ENCODE peak calls at places on chromosomes 4 and X, in ten cellular contexts. D, B, A, V, Z, U, O, Y, T and S are unnamed samples.

GRCh38 chr4:186845137-186845842 is 121.6 kb upstream of the FAT1 start:
- DNase-seq in D (no peak), B (no peak), A (peak; percentile 81), V (no peak), Z (no peak), U (peak; percentile 97), O (peak; percentile 91), Y (no peak), T (peak; percentile 98), S (no peak)

GRCh38 chr4:180449395-180449956 is 1793.7 kb upstream of the TENM3 start:
- DNase-seq in D (peak; percentile 49), B (no peak), A (no peak), V (no peak), Z (no peak), U (peak; percentile 0), O (peak; percentile 24), Y (no peak), T (peak; percentile 12), S (peak; percentile 82)

GRCh38 chr4:7933631-7934510 is 5.8 kb downstream of the AFAP1 start:
- DNase-seq in D (no peak), B (no peak), A (no peak), V (no peak), Z (no peak), U (no peak), O (no peak), Y (no peak), T (no peak), S (no peak)

GRCh38 chr4:7323461-7323871 is 111.3 kb downstream of the PSAPL1 start:
- DNase-seq in D (no peak), B (no peak), A (no peak), V (no peak), Z (no peak), U (no peak), O (no peak), Y (no peak), T (no peak), S (no peak)

GRCh38 chrX:69133561-69134542 is 31.4 kb downstream of the PJA1 start:
- DNase-seq in D (peak; percentile 47), B (no peak), A (peak; percentile 48), V (no peak), Z (no peak), U (peak; percentile 71), O (peak; percentile 63), Y (no peak), T (peak; percentile 28), S (peak; percentile 78)

GRCh38 chr4:128986908-128987307 is 106.4 kb downstream of the SCLT1 start:
- DNase-seq in D (no peak), B (no peak), A (no peak), V (no peak), Z (no peak), U (no peak), O (no peak), Y (no peak), T (no peak), S (no peak)

GRCh38 chrX:78111140-78111931 is 7.3 kb downstream of the PGK1 start:
- DNase-seq in D (no peak), B (no peak), A (no peak), V (no peak), Z (no peak), U (no peak), O (no peak), Y (no peak), T (no peak), S (no peak)

GRCh38 chrX:108139303-108139702 is 47.7 kb downstream of the ATG4A start:
- DNase-seq in D (no peak), B (no peak), A (no peak), V (no peak), Z (no peak), U (no peak), O (no peak), Y (no peak), T (no peak), S (peak; percentile 4)

GRCh38 chrX:47529548-47529947 is 31.5 kb upstream of the ARAF start:
- DNase-seq in D (no peak), B (no peak), A (no peak), V (no peak), Z (no peak), U (no peak), O (no peak), Y (no peak), T (no peak), S (no peak)

GRCh38 chrX:37926700-37927099 is 79.3 kb upstream of the DYNLT3 start:
- DNase-seq in D (no peak), B (no peak), A (peak; percentile 41), V (no peak), Z (no peak), U (peak; percentile 40), O (peak; percentile 48), Y (no peak), T (peak; percentile 11), S (peak; percentile 59)

GRCh38 chr4:124947622-124948265 is 235.2 kb upstream of the ANKRD50 start:
- DNase-seq in D (no peak), B (no peak), A (no peak), V (no peak), Z (no peak), U (peak; percentile 66), O (no peak), Y (no peak), T (peak; percentile 41), S (no peak)

GRCh38 chr4:121096629-121097028 is 24.3 kb upstream of the NDNF start:
- DNase-seq in D (no peak), B (no peak), A (peak; percentile 33), V (peak; percentile 40), Z (no peak), U (peak; percentile 43), O (peak; percentile 57), Y (no peak), T (no peak), S (peak; percentile 8)

GRCh38 chrX:152925835-152926234 is 28.0 kb downstream of the ZNF185 start:
- DNase-seq in D (no peak), B (no peak), A (no peak), V (no peak), Z (no peak), U (no peak), O (no peak), Y (no peak), T (no peak), S (no peak)

GRCh38 chrX:153648358-153649177 is 1.6 kb downstream of the DUSP9 start:
- DNase-seq in D (no peak), B (no peak), A (no peak), V (no peak), Z (no peak), U (no peak), O (no peak), Y (no peak), T (no peak), S (no peak)

GRCh38 chrX:118780509-118780908 is 43.1 kb upstream of the ZCCHC12 start:
- DNase-seq in D (no peak), B (no peak), A (no peak), V (no peak), Z (no peak), U (no peak), O (no peak), Y (no peak), T (no peak), S (no peak)

GRCh38 chr4:54550415-54551171 is 107.2 kb upstream of the KIT start:
- DNase-seq in D (peak; percentile 30), B (no peak), A (peak; percentile 26), V (no peak), Z (no peak), U (peak; percentile 15), O (no peak), Y (no peak), T (no peak), S (no peak)

GRCh38 chrX:40094041-40094899 is 3.5 kb downstream of the BCOR start:
- DNase-seq in D (no peak), B (no peak), A (peak; percentile 56), V (no peak), Z (peak; percentile 2), U (peak; percentile 49), O (no peak), Y (peak; percentile 57), T (peak; percentile 44), S (peak; percentile 90)

GRCh38 chr4:85393201-85393600 is 81.7 kb upstream of the ARHGAP24 start:
- DNase-seq in D (no peak), B (no peak), A (no peak), V (no peak), Z (no peak), U (no peak), O (no peak), Y (no peak), T (no peak), S (no peak)

GRCh38 chrX:16695079-16695676 is 17.3 kb downstream of the CTPS2 start:
- DNase-seq in D (peak; percentile 55), B (peak; percentile 61), A (peak; percentile 53), V (peak; percentile 58), Z (peak; percentile 2), U (peak; percentile 61), O (peak; percentile 70), Y (peak; percentile 60), T (peak; percentile 26), S (peak; percentile 72)

GRCh38 chr4:126611900-126612299 is 1020.9 kb upstream of the INTU start:
- DNase-seq in D (no peak), B (no peak), A (peak; percentile 82), V (no peak), Z (no peak), U (peak; percentile 77), O (no peak), Y (no peak), T (no peak), S (no peak)

GRCh38 chr4:15163284-15163645 is 161.0 kb downstream of the CPEB2 start:
- DNase-seq in D (no peak), B (no peak), A (no peak), V (no peak), Z (no peak), U (peak; percentile 32), O (no peak), Y (no peak), T (no peak), S (no peak)

GRCh38 chr4:118284169-118284568 is 68.6 kb downstream of the PRSS12 start:
- DNase-seq in D (no peak), B (no peak), A (no peak), V (no peak), Z (no peak), U (no peak), O (no peak), Y (no peak), T (no peak), S (no peak)

GRCh38 chr4:28073860-28074555 is 1213.4 kb downstream of the STIM2 start:
- DNase-seq in D (no peak), B (no peak), A (no peak), V (no peak), Z (no peak), U (peak; percentile 1), O (no peak), Y (no peak), T (no peak), S (peak; percentile 2)

GRCh38 chrX:83495882-83496281 is 12.2 kb upstream of the POU3F4 start:
- DNase-seq in D (no peak), B (no peak), A (no peak), V (no peak), Z (no peak), U (no peak), O (no peak), Y (no peak), T (no peak), S (no peak)

GRCh38 chr4:74258949-74259348 is 49.3 kb upstream of the EPGN start:
- DNase-seq in D (no peak), B (no peak), A (peak; percentile 33), V (no peak), Z (no peak), U (peak; percentile 76), O (peak; percentile 35), Y (no peak), T (no peak), S (no peak)

GRCh38 chr4:140005699-140006098 is 148.3 kb downstream of the MAML3 start:
- DNase-seq in D (no peak), B (no peak), A (no peak), V (no peak), Z (no peak), U (no peak), O (no peak), Y (no peak), T (no peak), S (peak; percentile 77)

GRCh38 chrX:72236841-72237240 is 2.0 kb downstream of the ERCC6L start:
- DNase-seq in D (no peak), B (no peak), A (no peak), V (no peak), Z (no peak), U (no peak), O (no peak), Y (no peak), T (peak; percentile 57), S (no peak)

GRCh38 chr4:148787831-148788477 is 345.7 kb upstream of the NR3C2 start:
- DNase-seq in D (no peak), B (no peak), A (peak; percentile 47), V (no peak), Z (no peak), U (no peak), O (peak; percentile 59), Y (no peak), T (no peak), S (peak; percentile 3)